ENCODE peak calls at places on chromosomes 4 and X, in ten cellular contexts. I is fibroblast of mammary gland, Y is mucosa of descending colon, N is upper lobe of left lung, V is colonic mucosa, Q is fibroblast of pulmonary artery, M is adrenal gland, U is osteocyte, E is DND-41, F is tibial artery. C is an unnamed sample.

GRCh38 chr4:148575577-148575976 is 133.4 kb upstream of the NR3C2 start:
- DNase-seq in I (no peak), Y (no peak), N (no peak), V (no peak), Q (no peak), M (no peak), U (no peak), E (no peak), F (no peak), C (no peak)

GRCh38 chrX:57902633-57903032 is 7.6 kb downstream of the ZXDA start:
- DNase-seq in I (no peak), Y (no peak), N (no peak), V (no peak), Q (no peak), M (no peak), U (no peak), E (no peak), F (no peak), C (no peak)

GRCh38 chrX:1300449-1300848 is 31.8 kb downstream of the CSF2RA start:
- DNase-seq in I (no peak), Y (no peak), N (no peak), V (no peak), Q (no peak), M (no peak), U (no peak), E (no peak), F (no peak), C (no peak)

GRCh38 chr4:94595880-94596483 is 144.2 kb downstream of the PDLIM5 start:
- DNase-seq in I (peak; percentile 76), Y (no peak), N (no peak), V (no peak), Q (peak; percentile 82), M (no peak), U (no peak), E (no peak), F (no peak), C (no peak)

GRCh38 chrX:20028588-20028987 is 37.7 kb upstream of the BCLAF3 start:
- DNase-seq in I (no peak), Y (no peak), N (no peak), V (no peak), Q (no peak), M (no peak), U (no peak), E (peak; percentile 72), F (no peak), C (no peak)

GRCh38 chr4:15717126-15717525 is 14.3 kb downstream of the BST1 start:
- DNase-seq in I (no peak), Y (no peak), N (no peak), V (no peak), Q (peak; percentile 72), M (no peak), U (no peak), E (no peak), F (no peak), C (no peak)

GRCh38 chr4:93814722-93815121 is 13.8 kb upstream of the ATOH1 start:
- DNase-seq in I (no peak), Y (no peak), N (no peak), V (peak; percentile 37), Q (no peak), M (peak; percentile 46), U (no peak), E (peak; percentile 25), F (no peak), C (no peak)

GRCh38 chr4:107709916-107710315 is 10.1 kb downstream of the PAPSS1 start:
- DNase-seq in I (peak; percentile 25), Y (no peak), N (no peak), V (no peak), Q (peak; percentile 38), M (no peak), U (no peak), E (no peak), F (no peak), C (no peak)

GRCh38 chr4:127143460-127144190 is 489.1 kb upstream of the INTU start:
- DNase-seq in I (peak; percentile 57), Y (no peak), N (no peak), V (no peak), Q (peak; percentile 66), M (no peak), U (no peak), E (no peak), F (no peak), C (no peak)

GRCh38 chr4:168514249-168514852 is 17.5 kb downstream of the PALLD start:
- DNase-seq in I (peak; percentile 64), Y (no peak), N (no peak), V (no peak), Q (peak; percentile 65), M (no peak), U (no peak), E (no peak), F (no peak), C (no peak)

GRCh38 chrX:152878976-152879755 is 18.7 kb upstream of the ZNF185 start:
- DNase-seq in I (peak; percentile 8), Y (no peak), N (no peak), V (no peak), Q (no peak), M (no peak), U (no peak), E (no peak), F (no peak), C (no peak)

GRCh38 chr4:182478475-182478874 is 235.3 kb downstream of the TENM3 start:
- DNase-seq in I (peak; percentile 55), Y (no peak), N (no peak), V (no peak), Q (peak; percentile 65), M (no peak), U (no peak), E (no peak), F (no peak), C (no peak)
- TF ChIP-seq CTCF in I (peak; percentile 59), Y (no peak), N (no peak), V (peak; percentile 53), Q (peak; percentile 59), M (peak; percentile 47), U (peak; percentile 78), E (peak; percentile 63), F (peak; percentile 56), C (peak; percentile 89)

GRCh38 chrX:149916745-149917392 is 12.5 kb upstream of the HSFX4 start:
- DNase-seq in I (no peak), Y (no peak), N (no peak), V (no peak), Q (no peak), M (no peak), U (no peak), E (no peak), F (no peak), C (no peak)
- TF ChIP-seq CTCF in I (no peak), Y (no peak), N (no peak), V (no peak), Q (no peak), M (no peak), U (no peak), E (no peak), F (no peak), C (no peak)

DNA sequence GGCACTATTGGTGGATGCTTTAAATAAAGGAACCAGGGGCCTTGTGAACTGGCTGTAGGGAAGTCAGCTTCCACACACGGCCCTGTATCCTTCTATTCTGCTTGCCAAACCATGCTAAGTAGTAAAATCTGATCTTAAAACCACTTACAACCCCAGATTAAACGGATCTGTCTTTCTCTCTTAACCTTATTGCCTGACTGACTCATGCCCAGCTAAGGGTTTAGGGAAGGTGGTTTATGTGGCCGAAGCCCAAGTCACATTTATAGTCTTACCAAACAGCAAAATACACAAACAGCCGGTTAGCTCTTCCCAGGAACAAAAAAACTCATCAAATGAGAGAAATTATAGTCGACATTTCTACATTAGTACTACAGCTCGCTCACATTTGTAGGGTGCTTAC is 988.4 kb upstream of the TENM3 start:
- DNase-seq in I (no peak), Y (no peak), N (no peak), V (no peak), Q (no peak), M (no peak), U (no peak), E (no peak), F (no peak), C (no peak)
- TF ChIP-seq CTCF in I (no peak), Y (no peak), N (no peak), V (no peak), Q (no peak), M (no peak), U (no peak), E (no peak), F (no peak), C (no peak)

GRCh38 chr4:109315818-109316217 is 13.4 kb upstream of the COL25A1 start:
- DNase-seq in I (no peak), Y (no peak), N (no peak), V (no peak), Q (no peak), M (no peak), U (no peak), E (no peak), F (no peak), C (no peak)
- TF ChIP-seq CTCF in I (peak; percentile 27), Y (no peak), N (no peak), V (no peak), Q (peak; percentile 19), M (no peak), U (peak; percentile 49), E (no peak), F (no peak), C (no peak)

DNA sequence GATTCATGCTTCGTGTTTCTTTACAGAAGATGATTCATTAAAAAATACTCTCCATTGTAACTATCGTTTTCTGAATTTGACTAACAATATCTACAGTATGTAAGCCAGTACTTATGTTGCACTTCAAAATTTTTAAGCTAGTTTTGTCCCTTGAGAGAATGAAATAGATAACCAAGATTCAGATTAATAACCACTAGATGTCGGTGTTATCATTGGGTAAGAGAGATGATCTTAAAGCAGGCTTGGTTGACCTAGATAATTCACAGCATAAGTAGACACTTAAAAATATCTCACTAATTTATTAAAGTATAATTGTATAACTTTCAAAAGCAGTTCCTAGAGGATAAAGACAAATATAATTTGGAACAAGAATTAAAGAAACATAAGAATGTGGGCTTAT is 430.9 kb downstream of the C4orf33 start:
- DNase-seq in I (peak; percentile 43), Y (no peak), N (no peak), V (no peak), Q (peak; percentile 71), M (no peak), U (no peak), E (no peak), F (no peak), C (no peak)
- TF ChIP-seq CTCF in I (peak; percentile 22), Y (no peak), N (peak; percentile 42), V (no peak), Q (peak; percentile 44), M (peak; percentile 47), U (peak; percentile 47), E (peak; percentile 75), F (no peak), C (no peak)